ENCODE peak calls at places on chromosomes 11 and 22, in four cellular contexts. M is CD8-positive, alpha-beta memory T cell; W is left ventricle myocardium inferior; E is breast epithelium. K is an unnamed sample.
A peak's percentile ranks its signal among the peaks of the same experiment; 100 is the strongest.

GRCh38 chr11:1486054-1486825 is at the start of gene MOB2:
- DNase-seq in M (no peak), W (peak; percentile 32), E (peak; percentile 39), K (peak; percentile 79)

GRCh38 chr22:41524809-41525449 is 19.3 kb downstream of the POLR3H start:
- DNase-seq in M (peak; percentile 39), W (no peak), E (no peak), K (peak; percentile 88)

GRCh38 chr11:26599876-26600434 is 27.9 kb upstream of the MUC15 start:
- DNase-seq in M (no peak), W (no peak), E (no peak), K (no peak)

GRCh38 chr11:22244986-22245592 is 52.2 kb downstream of the ANO5 start:
- DNase-seq in M (no peak), W (peak; percentile 15), E (no peak), K (no peak)

GRCh38 chr22:24189249-24190158 is 8.2 kb downstream of the SUSD2 start:
- DNase-seq in M (no peak), W (peak; percentile 79), E (peak; percentile 84), K (peak; percentile 90)

GRCh38 chr11:47272706-47273105 is 2.8 kb downstream of the MADD start:
- DNase-seq in M (no peak), W (no peak), E (no peak), K (no peak)

GRCh38 chr11:10139656-10140055 is 154.4 kb downstream of the SBF2 start:
- DNase-seq in M (no peak), W (no peak), E (no peak), K (no peak)

GRCh38 chr22:42388130-42388797 is 43.9 kb downstream of the NFAM1 start:
- DNase-seq in M (no peak), W (no peak), E (no peak), K (no peak)

GRCh38 chr11:58485961-58486360 is 21.9 kb downstream of the OR5B21 start:
- DNase-seq in M (no peak), W (no peak), E (no peak), K (no peak)

GRCh38 chr22:30314918-30315317 is 11.8 kb downstream of the TBC1D10A start:
- DNase-seq in M (peak; percentile 52), W (no peak), E (no peak), K (no peak)

GRCh38 chr22:17969732-17970131 is 54.6 kb downstream of the MICAL3 start:
- DNase-seq in M (no peak), W (peak; percentile 51), E (no peak), K (peak; percentile 54)

GRCh38 chr22:39731881-39732555 is 161.5 kb downstream of the CACNA1I start:
- DNase-seq in M (no peak), W (no peak), E (no peak), K (peak; percentile 68)

GRCh38 chr11:68342459-68343158 is 30.2 kb downstream of the LRP5 start:
- DNase-seq in M (no peak), W (no peak), E (peak; percentile 83), K (no peak)

GRCh38 chr11:68340003-68340767 is 27.8 kb downstream of the LRP5 start:
- DNase-seq in M (no peak), W (no peak), E (no peak), K (no peak)

GRCh38 chr11:68343761-68344256 is 31.4 kb downstream of the LRP5 start:
- DNase-seq in M (no peak), W (no peak), E (no peak), K (no peak)

GRCh38 chr11:68340784-68341556 is 28.6 kb downstream of the LRP5 start:
- DNase-seq in M (no peak), W (no peak), E (no peak), K (no peak)

DNA sequence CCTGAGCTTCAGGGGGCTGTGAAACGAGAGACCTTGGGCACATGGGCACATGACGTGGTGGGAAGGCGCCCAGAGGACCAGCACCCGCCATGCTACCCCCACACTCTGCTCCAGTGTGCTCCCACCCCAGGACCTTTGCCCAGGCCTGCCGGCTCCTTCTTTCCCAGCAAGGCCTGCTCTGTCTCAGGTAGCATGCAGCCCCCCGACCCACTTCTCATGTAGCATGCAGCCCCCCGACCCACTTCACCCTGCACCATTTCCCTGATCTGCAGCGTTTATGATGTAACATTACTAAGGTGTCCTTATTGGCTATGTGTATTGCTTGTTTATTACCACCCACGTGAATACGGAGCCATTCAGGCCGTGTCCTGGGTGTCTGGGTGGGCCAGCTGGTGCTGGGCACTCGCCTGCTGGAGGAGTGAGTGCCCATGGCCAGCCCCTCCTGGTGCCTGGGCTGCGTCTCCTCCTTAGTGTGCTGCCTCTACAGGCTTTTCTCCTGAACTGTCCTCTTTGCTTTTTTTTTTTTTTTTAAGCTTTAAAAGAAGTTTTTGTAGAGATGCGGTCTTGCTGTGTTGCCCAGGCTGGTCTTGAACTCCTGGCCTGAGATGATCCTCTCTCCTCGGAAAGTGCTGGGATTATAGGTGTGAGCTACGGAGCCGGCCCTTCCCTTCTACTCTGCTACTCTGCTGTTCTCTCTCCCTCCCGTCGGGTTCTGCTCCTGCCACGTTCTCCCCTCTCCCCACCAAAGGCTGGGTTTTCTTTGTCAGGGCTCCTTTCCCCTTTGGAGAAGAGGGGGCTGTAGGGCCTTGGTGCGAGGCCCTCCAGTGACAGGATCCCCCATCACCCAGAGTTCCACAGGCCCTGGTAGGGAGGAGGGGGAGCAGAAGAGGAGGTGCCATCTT is 29.4 kb downstream of the LRP5 start:
- DNase-seq in M (no peak), W (no peak), E (no peak), K (no peak)
- H3K4me1 ChIP-seq in M (peaks cover 12% of the 10 kb centered on the region), W (peaks cover 88% of the 10 kb centered on the region), E (peaks cover 31% of the 10 kb centered on the region), K (peaks cover 7% of the 10 kb centered on the region)

GRCh38 chr11:37108436-37109204 is 510.6 kb upstream of the RAG2 start:
- DNase-seq in M (no peak), W (no peak), E (no peak), K (no peak)
- H3K4me1 ChIP-seq in M (no peaks in the 10 kb centered on the region), W (no peaks in the 10 kb centered on the region), E (no peaks in the 10 kb centered on the region), K (no peaks in the 10 kb centered on the region)

GRCh38 chr22:22720724-22721261 is 76.4 kb downstream of the GGTLC2 start:
- DNase-seq in M (no peak), W (no peak), E (no peak), K (no peak)
- H3K4me1 ChIP-seq in M (peaks cover 26% of the 10 kb centered on the region), W (no peaks in the 10 kb centered on the region), E (no peaks in the 10 kb centered on the region), K (no peaks in the 10 kb centered on the region)

GRCh38 chr11:12715941-12716340 is 41.7 kb downstream of the TEAD1 start:
- DNase-seq in M (no peak), W (no peak), E (no peak), K (no peak)
- H3K4me1 ChIP-seq in M (peaks cover 19% of the 10 kb centered on the region), W (peaks cover 63% of the 10 kb centered on the region), E (no peaks in the 10 kb centered on the region), K (no peaks in the 10 kb centered on the region)